ENCODE peak calls at places on chromosome 5, in five cellular contexts. A is activated CD4-positive, alpha-beta T cell treated with anti-CD3 and anti-CD28 coated beads for 24 hours; Q is H9; S is GM12878; K is renal cortical epithelial cell. D is an unnamed sample.
A peak's percentile ranks its signal among the peaks of the same experiment; 100 is the strongest.

GRCh38 chr5:140182803-140183367 is 7.9 kb downstream of the CYSTM1 start:
- DNase-seq in A (no peak), Q (peak; percentile 39), S (no peak), K (peak; percentile 82), D (peak; percentile 87)

GRCh38 chr5:42813533-42813932 is 1.8 kb upstream of the SELENOP start:
- DNase-seq in A (no peak), Q (peak; percentile 81), S (no peak), K (peak; percentile 15), D (no peak)

GRCh38 chr5:139468421-139468931 is 2.3 kb upstream of the SMIM33 start:
- DNase-seq in A (no peak), Q (peak; percentile 65), S (no peak), K (no peak), D (no peak)

GRCh38 chr5:139633295-139634027 is 14.7 kb upstream of the CXXC5 start:
- DNase-seq in A (peak; percentile 53), Q (peak; percentile 86), S (no peak), K (peak; percentile 71), D (peak; percentile 85)

GRCh38 chr5:76204191-76204590 is 121.0 kb downstream of the SV2C start:
- DNase-seq in A (no peak), Q (no peak), S (no peak), K (no peak), D (no peak)

GRCh38 chr5:143033535-143034260 is 263.5 kb downstream of the ARHGAP26 start:
- DNase-seq in A (no peak), Q (no peak), S (no peak), K (peak; percentile 96), D (peak; percentile 75)

GRCh38 chr5:72209515-72210115 is 102.3 kb downstream of the MAP1B start:
- DNase-seq in A (no peak), Q (peak; percentile 39), S (no peak), K (peak; percentile 72), D (no peak)

GRCh38 chr5:73066466-73066865 is 53.9 kb upstream of the TMEM171 start:
- DNase-seq in A (no peak), Q (no peak), S (no peak), K (no peak), D (peak; percentile 73)

GRCh38 chr5:74643160-74643562 is 2.6 kb upstream of the ENC1 start:
- DNase-seq in A (no peak), Q (no peak), S (no peak), K (peak; percentile 97), D (peak; percentile 95)

GRCh38 chr5:68290260-68290674 is 74.7 kb downstream of the PIK3R1 start:
- DNase-seq in A (no peak), Q (no peak), S (no peak), K (peak; percentile 51), D (peak; percentile 73)

GRCh38 chr5:14109041-14109747 is 33.9 kb upstream of the TRIO start:
- DNase-seq in A (no peak), Q (no peak), S (peak; percentile 71), K (peak; percentile 54), D (peak; percentile 38)

GRCh38 chr5:133531178-133531577 is 81.2 kb downstream of the FSTL4 start:
- DNase-seq in A (no peak), Q (no peak), S (no peak), K (no peak), D (no peak)

GRCh38 chr5:104751969-104752368 is 1189.4 kb upstream of the NUDT12 start:
- DNase-seq in A (no peak), Q (no peak), S (no peak), K (no peak), D (no peak)

GRCh38 chr5:90645024-90645610 is 86.5 kb downstream of the ADGRV1 start:
- DNase-seq in A (no peak), Q (peak; percentile 79), S (no peak), K (peak; percentile 13), D (peak; percentile 27)

GRCh38 chr5:125510651-125511050 is 764.2 kb upstream of the ZNF608 start:
- DNase-seq in A (no peak), Q (no peak), S (no peak), K (no peak), D (no peak)

GRCh38 chr5:429453-430188 is 13.4 kb upstream of the EXOC3 start:
- DNase-seq in A (no peak), Q (peak; percentile 31), S (no peak), K (no peak), D (peak; percentile 71)

GRCh38 chr5:14240366-14240765 is 97.2 kb downstream of the TRIO start:
- DNase-seq in A (no peak), Q (no peak), S (no peak), K (no peak), D (peak; percentile 45)

GRCh38 chr5:1946122-1946677 is 63.5 kb upstream of the IRX4 start:
- DNase-seq in A (no peak), Q (no peak), S (no peak), K (no peak), D (no peak)

GRCh38 chr5:38871790-38872551 is 26.2 kb downstream of the OSMR start:
- DNase-seq in A (no peak), Q (no peak), S (no peak), K (peak; percentile 99), D (peak; percentile 98)

GRCh38 chr5:181258576-181258975 is 2.4 kb downstream of the TRIM52 start:
- DNase-seq in A (no peak), Q (no peak), S (no peak), K (no peak), D (no peak)

GRCh38 chr5:144183254-144183889 is 12.7 kb downstream of the KCTD16 start:
- DNase-seq in A (no peak), Q (no peak), S (no peak), K (peak; percentile 30), D (peak; percentile 65)

GRCh38 chr5:135900276-135900675 is 4.6 kb upstream of the IL9 start:
- DNase-seq in A (no peak), Q (no peak), S (no peak), K (no peak), D (no peak)

D was measured in choroid plexus epithelial cell.